ENCODE peak calls at places on chromosomes 5 and 9, in seven cellular contexts. Z is RWPE2, X is IMR-90, R is aorta, F is OCI-LY7, C is kidney, O is lung. H is an unnamed sample.
A peak's percentile ranks its signal among the peaks of the same experiment; 100 is the strongest.

GRCh38 chr9:18824095-18824666 is 208.8 kb downstream of the SAXO1 start:
- DNase-seq in X (no peak), O (no peak), Z (no peak), F (no peak), R (no peak), C (no peak), H (peak; percentile 20)

GRCh38 chr5:123449424-123449823 is 26.2 kb upstream of the CEP120 start:
- DNase-seq in Z (no peak), O (no peak), R (no peak), X (no peak), F (no peak), C (no peak), H (no peak)

GRCh38 chr9:86487222-86487841 is 133.1 kb upstream of the TUT7 start:
- DNase-seq in F (peak; percentile 43), R (no peak), X (peak; percentile 76), C (no peak), O (no peak), Z (no peak), H (peak; percentile 44)

GRCh38 chr5:16585028-16585667 is 31.6 kb downstream of the RETREG1 start:
- DNase-seq in C (no peak), Z (no peak), R (no peak), O (no peak), X (no peak), F (peak; percentile 15), H (peak; percentile 72)

GRCh38 chr9:124047106-124047716 is 35.6 kb downstream of the LHX2 start:
- DNase-seq in X (no peak), F (no peak), O (no peak), C (no peak), Z (no peak), R (no peak), H (no peak)

GRCh38 chr9:128409998-128410397 is 10.7 kb upstream of the CERCAM start:
- DNase-seq in R (no peak), C (no peak), O (no peak), F (no peak), X (no peak), Z (no peak), H (no peak)

GRCh38 chr5:111532873-111533272 is 20.5 kb upstream of the STARD4 start:
- DNase-seq in F (no peak), O (no peak), X (no peak), Z (no peak), C (no peak), R (no peak), H (no peak)

GRCh38 chr5:84696651-84697050 is 312.0 kb upstream of the EDIL3 start:
- DNase-seq in C (no peak), O (no peak), R (no peak), X (peak; percentile 15), F (no peak), Z (peak; percentile 79), H (no peak)

GRCh38 chr5:170105643-170106611 is at the start of gene FOXI1:
- DNase-seq in R (no peak), F (no peak), X (no peak), Z (no peak), O (no peak), C (no peak), H (no peak)

GRCh38 chr5:114953559-114953958 is 216.1 kb downstream of the TRIM36 start:
- DNase-seq in O (no peak), R (no peak), F (peak; percentile 0), X (no peak), Z (no peak), C (no peak), H (no peak)

GRCh38 chr5:79567926-79568549 is 44.2 kb upstream of the TENT2 start:
- DNase-seq in R (no peak), O (no peak), Z (no peak), C (no peak), F (no peak), X (peak; percentile 57), H (no peak)

GRCh38 chr9:87798276-87798833 is 72.4 kb downstream of the CTSL start:
- DNase-seq in Z (no peak), C (no peak), R (no peak), F (no peak), O (no peak), X (no peak), H (no peak)

GRCh38 chr5:165631235-165631634 is 2125.8 kb downstream of the MAT2B start:
- DNase-seq in Z (no peak), X (no peak), C (no peak), O (no peak), F (no peak), R (no peak), H (no peak)

GRCh38 chr9:4837768-4838546 is 45.2 kb downstream of the RCL1 start:
- DNase-seq in C (no peak), X (peak; percentile 93), R (peak; percentile 76), F (no peak), Z (no peak), O (no peak), H (no peak)

GRCh38 chr9:108687360-108687981 is 168.3 kb downstream of the ACTL7B start:
- DNase-seq in F (no peak), Z (no peak), X (peak; percentile 16), C (no peak), O (no peak), R (no peak), H (no peak)

GRCh38 chr9:95316794-95317118 is 753 bp downstream of the FANCC start:
- DNase-seq in Z (peak; percentile 85), C (peak; percentile 87), O (peak; percentile 76), X (peak; percentile 50), R (peak; percentile 85), F (peak; percentile 76), H (peak; percentile 82)

GRCh38 chr5:141343953-141344463 is 379 bp downstream of the PCDHGA3 start:
- DNase-seq in O (no peak), X (no peak), F (no peak), Z (no peak), C (no peak), R (no peak), H (no peak)

GRCh38 chr9:112322701-112323377 is 10.6 kb downstream of the PTBP3 start:
- DNase-seq in C (no peak), X (no peak), F (no peak), Z (no peak), O (no peak), R (no peak), H (no peak)

GRCh38 chr5:59661306-59661705 is 232.2 kb downstream of the PDE4D start:
- DNase-seq in X (no peak), R (no peak), Z (no peak), O (no peak), F (no peak), C (no peak), H (peak; percentile 26)
- H3K27ac ChIP-seq in X (no peak overlapping the region), R (no peak overlapping the region), Z (peak overlapping the region; percentile 11), O (no peak overlapping the region), F (no peak overlapping the region), C (no peak overlapping the region), H (no peak overlapping the region)

DNA sequence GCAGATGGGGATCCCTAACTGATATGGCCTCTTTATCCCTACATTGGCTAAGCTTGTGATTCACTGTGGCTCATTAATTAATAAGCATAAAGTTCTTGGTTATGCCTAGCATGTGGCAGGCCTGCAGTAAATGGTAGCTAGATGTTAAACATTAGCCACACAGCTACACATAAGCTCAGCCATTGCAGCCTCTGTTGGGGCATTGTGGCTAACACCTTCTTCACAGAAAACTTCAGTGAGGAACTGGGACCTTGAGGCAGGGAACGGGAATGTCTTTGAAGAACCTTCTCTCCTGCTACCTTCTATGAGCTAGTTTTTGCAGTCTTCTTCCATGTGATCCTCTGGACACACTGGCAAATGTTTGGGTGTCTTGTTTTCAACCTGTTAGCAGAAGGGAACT is 338.2 kb downstream of the NTRK2 start:
- DNase-seq in Z (no peak), O (no peak), R (no peak), F (no peak), C (no peak), X (no peak), H (no peak)
- H3K4me1 ChIP-seq in Z (no peaks in the 10 kb centered on the region), O (no peaks in the 10 kb centered on the region), R (no peaks in the 10 kb centered on the region), F (no peaks in the 10 kb centered on the region), C (no peaks in the 10 kb centered on the region), X (no peaks in the 10 kb centered on the region), H (no peaks in the 10 kb centered on the region)

DNA sequence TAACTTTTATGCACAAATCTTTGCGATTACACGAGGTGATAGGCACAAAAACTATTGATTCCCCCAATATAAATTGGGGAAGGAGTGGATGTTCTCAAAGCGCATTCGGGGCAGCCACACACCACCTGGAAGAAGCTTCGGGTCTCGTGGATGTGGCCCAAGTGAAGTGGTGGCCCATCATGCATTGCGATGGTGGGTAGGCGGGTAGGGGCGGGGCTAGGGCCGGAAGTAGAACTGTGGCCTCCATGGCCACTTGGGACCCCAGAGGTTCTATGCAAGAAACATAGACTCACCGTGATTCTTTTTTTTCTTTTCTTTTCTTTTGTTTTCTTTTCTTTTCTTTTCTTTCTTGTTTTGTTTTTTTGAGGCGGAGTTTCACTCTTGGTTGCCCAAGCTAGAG is 86.4 kb upstream of the SLC44A1 start:
- DNase-seq in C (no peak), Z (no peak), R (no peak), F (no peak), X (no peak), O (no peak), H (no peak)
- H3K27ac ChIP-seq in C (no peak overlapping the region), Z (no peak overlapping the region), R (no peak overlapping the region), F (no peak overlapping the region), X (no peak overlapping the region), O (no peak overlapping the region), H (no peak overlapping the region)

DNA sequence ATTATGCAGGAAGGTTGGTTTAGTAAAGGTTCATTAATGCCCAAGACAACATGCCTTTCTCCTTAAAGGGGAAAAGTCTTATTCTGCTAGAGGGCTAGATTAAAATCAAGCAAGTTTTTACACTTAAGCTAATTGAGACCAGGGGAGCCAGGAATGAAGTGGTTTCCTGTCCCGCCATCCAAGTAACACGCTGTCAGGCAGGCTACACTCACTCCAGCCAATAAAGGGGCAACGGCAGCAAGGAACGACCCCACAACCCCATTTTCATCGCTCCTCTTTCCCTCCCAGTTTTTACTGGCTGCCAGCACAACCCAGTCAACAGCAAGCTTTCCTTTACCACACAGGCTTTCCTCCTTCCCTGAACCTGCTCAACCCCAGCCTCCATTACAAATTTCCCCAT is 225.1 kb downstream of the DCP2 start:
- DNase-seq in X (no peak), R (no peak), Z (no peak), C (no peak), F (no peak), O (no peak), H (no peak)
- H3K4me1 ChIP-seq in X (peaks cover 19% of the 10 kb centered on the region), R (no peaks in the 10 kb centered on the region), Z (peaks cover 63% of the 10 kb centered on the region), C (no peaks in the 10 kb centered on the region), F (no peaks in the 10 kb centered on the region), O (peaks cover 21% of the 10 kb centered on the region), H (no peaks in the 10 kb centered on the region)

H was measured in small intestine.